ENCODE peak calls at places on chromosomes 12 and 14, in eight cellular contexts. H is colonic mucosa; F is tibial nerve; Y is CD8-positive, alpha-beta T cell; X is right atrium auricular region; R is PC-9; P is GM23338; N is dorsolateral prefrontal cortex. D is an unnamed sample.

GRCh38 chr12:52081263-52081733 is 1.8 kb downstream of the SMIM41 start:
- DNase-seq in H (no peak), F (no peak), Y (no peak), X (no peak), R (no peak), P (no peak), N (no peak), D (no peak)

GRCh38 chr12:123041042-123041531 is 60.6 kb downstream of the ARL6IP4 start:
- DNase-seq in H (no peak), F (no peak), Y (no peak), X (no peak), R (no peak), P (no peak), N (no peak), D (no peak)

GRCh38 chr12:119014368-119014767 is 33.0 kb downstream of the SRRM4 start:
- DNase-seq in H (no peak), F (no peak), Y (no peak), X (no peak), R (no peak), P (no peak), N (no peak), D (no peak)

GRCh38 chr14:75198291-75198933 is 22.0 kb upstream of the TMED10 start:
- DNase-seq in H (peak), F (no peak), Y (no peak), X (no peak), R (no peak), P (no peak), N (no peak), D (no peak)

GRCh38 chr14:50830044-50830931 is 674 bp downstream of the NIN start:
- DNase-seq in H (peak), F (peak), Y (peak), X (peak), R (peak), P (peak), N (peak), D (peak)

GRCh38 chr12:101257357-101257756 is 22.5 kb upstream of the UTP20 start:
- DNase-seq in H (no peak), F (no peak), Y (no peak), X (no peak), R (no peak), P (no peak), N (no peak), D (no peak)

GRCh38 chr12:43206396-43206795 is 345.6 kb downstream of the ADAMTS20 start:
- DNase-seq in H (no peak), F (no peak), Y (no peak), X (no peak), R (no peak), P (no peak), N (no peak), D (no peak)

GRCh38 chr14:96792003-96792402 is 5.2 kb upstream of the VRK1 start:
- DNase-seq in H (no peak), F (no peak), Y (no peak), X (no peak), R (no peak), P (no peak), N (no peak), D (no peak)

GRCh38 chr12:93714382-93714781 is 37.2 kb downstream of the CRADD start:
- DNase-seq in H (no peak), F (no peak), Y (no peak), X (no peak), R (no peak), P (peak), N (no peak), D (no peak)

GRCh38 chr12:116879509-116880212 is 1.6 kb downstream of the HRK start:
- DNase-seq in H (no peak), F (no peak), Y (peak), X (no peak), R (no peak), P (peak), N (no peak), D (no peak)

GRCh38 chr12:124442772-124443445 is 124.5 kb downstream of the NCOR2 start:
- DNase-seq in H (no peak), F (no peak), Y (no peak), X (peak), R (no peak), P (no peak), N (no peak), D (no peak)

GRCh38 chr14:79822034-79822433 is 389.3 kb downstream of the DIO2 start:
- DNase-seq in H (no peak), F (no peak), Y (no peak), X (no peak), R (no peak), P (no peak), N (no peak), D (no peak)

GRCh38 chr12:119659289-119659897 is 8.5 kb upstream of the PRKAB1 start:
- DNase-seq in H (peak), F (peak), Y (peak), X (no peak), R (peak), P (peak), N (no peak), D (no peak)

GRCh38 chr12:131863711-131864396 is 30.6 kb upstream of the ULK1 start:
- DNase-seq in H (no peak), F (no peak), Y (no peak), X (no peak), R (no peak), P (no peak), N (no peak), D (no peak)

GRCh38 chr12:52794479-52795331 is 1.2 kb downstream of the KRT3 start:
- DNase-seq in H (no peak), F (no peak), Y (no peak), X (no peak), R (no peak), P (no peak), N (no peak), D (no peak)

GRCh38 chr14:59356298-59356697 is 108.9 kb downstream of the GPR135 start:
- DNase-seq in H (no peak), F (no peak), Y (no peak), X (no peak), R (no peak), P (no peak), N (no peak), D (no peak)

GRCh38 chr12:74129702-74130101 is 407.9 kb upstream of the ATXN7L3B start:
- DNase-seq in H (no peak), F (no peak), Y (no peak), X (no peak), R (no peak), P (no peak), N (no peak), D (no peak)

GRCh38 chr12:104573-105081 is 38.1 kb downstream of the IQSEC3 start:
- DNase-seq in H (peak), F (no peak), Y (peak), X (no peak), R (no peak), P (peak), N (no peak), D (no peak)

DNA sequence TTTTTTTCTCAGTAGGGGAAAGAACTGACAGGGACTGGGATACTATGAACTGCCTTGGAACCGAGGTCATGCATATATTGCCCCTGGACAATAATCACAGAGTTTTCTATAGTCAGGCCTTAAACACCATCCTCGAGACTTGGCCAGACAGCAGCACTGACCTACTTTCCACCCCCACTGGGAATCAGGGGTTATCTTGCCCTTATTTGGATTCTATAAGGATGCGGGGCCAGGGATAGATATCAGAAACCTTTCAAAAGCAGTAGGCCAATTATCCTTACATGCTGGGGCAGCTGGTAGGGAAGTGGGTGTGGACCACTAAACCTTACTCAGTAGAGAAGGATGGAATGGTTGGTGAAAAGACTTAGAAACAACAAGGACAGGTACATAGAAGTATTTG is 2.0 kb downstream of the ZNF219 start:
- DNase-seq in H (no peak), F (no peak), Y (no peak), X (no peak), R (no peak), P (no peak), N (no peak), D (no peak)
- H3K27ac ChIP-seq in H (peak), F (peak), Y (no peak), X (peak), R (no peak), P (no peak), N (peak), D (peak)

GRCh38 chr14:62133776-62134175 is 371.6 kb downstream of the SNAPC1 start:
- DNase-seq in H (no peak), F (no peak), Y (no peak), X (no peak), R (no peak), P (no peak), N (no peak), D (no peak)
- H3K27ac ChIP-seq in H (no peak), F (no peak), Y (no peak), X (no peak), R (no peak), P (no peak), N (no peak), D (no peak)

GRCh38 chr14:105227346-105227745 is 21.0 kb upstream of the BTBD6 start:
- DNase-seq in H (no peak), F (no peak), Y (no peak), X (no peak), R (no peak), P (no peak), N (no peak), D (no peak)

GRCh38 chr14:105228562-105228961 is 19.8 kb upstream of the BTBD6 start:
- DNase-seq in H (no peak), F (no peak), Y (no peak), X (no peak), R (no peak), P (no peak), N (no peak), D (no peak)

GRCh38 chr14:105226198-105226597 is 22.1 kb upstream of the BTBD6 start:
- DNase-seq in H (no peak), F (no peak), Y (no peak), X (no peak), R (no peak), P (no peak), N (no peak), D (no peak)

GRCh38 chr14:105224845-105225585 is 23.3 kb upstream of the BTBD6 start:
- DNase-seq in H (no peak), F (no peak), Y (no peak), X (no peak), R (no peak), P (no peak), N (no peak), D (no peak)

GRCh38 chr14:105229099-105229655 is 19.2 kb upstream of the BTBD6 start:
- DNase-seq in H (no peak), F (no peak), Y (no peak), X (no peak), R (no peak), P (no peak), N (no peak), D (no peak)
- H3K27ac ChIP-seq in H (no peak), F (no peak), Y (no peak), X (no peak), R (no peak), P (no peak), N (no peak), D (no peak)

GRCh38 chr14:24414077-24414476 is 15.3 kb downstream of the NYNRIN start:
- DNase-seq in H (no peak), F (no peak), Y (no peak), X (no peak), R (no peak), P (no peak), N (no peak), D (no peak)
- H3K27ac ChIP-seq in H (no peak), F (no peak), Y (no peak), X (no peak), R (no peak), P (no peak), N (no peak), D (no peak)

GRCh38 chr12:113142173-113142885 is 6.8 kb upstream of the RASAL1 start:
- DNase-seq in H (peak), F (peak), Y (no peak), X (no peak), R (no peak), P (no peak), N (peak), D (peak)

GRCh38 chr12:113145720-113146551 is 3.6 kb upstream of the CFAP73 start:
- DNase-seq in H (no peak), F (no peak), Y (no peak), X (no peak), R (no peak), P (no peak), N (no peak), D (no peak)

GRCh38 chr12:113144771-113145170 is 4.8 kb upstream of the CFAP73 start:
- DNase-seq in H (no peak), F (no peak), Y (no peak), X (no peak), R (no peak), P (no peak), N (no peak), D (no peak)

GRCh38 chr12:113142886-113143329 is 6.6 kb upstream of the CFAP73 start:
- DNase-seq in H (no peak), F (no peak), Y (no peak), X (no peak), R (no peak), P (no peak), N (no peak), D (no peak)

DNA sequence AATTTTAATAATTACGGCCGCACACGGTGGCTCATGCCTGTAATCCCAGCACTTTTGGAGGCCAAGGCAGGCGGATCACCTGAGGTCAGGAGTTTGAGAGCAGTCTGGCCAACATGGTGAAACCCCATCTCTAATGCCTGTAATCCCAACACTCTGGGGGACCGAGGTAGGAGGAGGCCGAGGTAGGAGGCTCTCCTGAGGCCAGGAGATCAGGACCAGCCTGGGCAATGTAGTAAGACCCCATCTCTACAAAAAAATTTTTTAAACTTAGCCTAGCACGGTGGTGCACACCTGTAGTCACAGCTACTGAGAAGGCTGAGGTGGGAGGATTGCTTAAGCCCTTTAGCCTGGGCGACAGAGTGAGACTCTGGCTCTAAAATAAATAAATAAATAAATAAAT is 5.6 kb upstream of the CFAP73 start:
- DNase-seq in H (no peak), F (no peak), Y (no peak), X (no peak), R (no peak), P (no peak), N (no peak), D (no peak)
- H3K27ac ChIP-seq in H (no peak), F (no peak), Y (no peak), X (no peak), R (no peak), P (no peak), N (no peak), D (no peak)

DNA sequence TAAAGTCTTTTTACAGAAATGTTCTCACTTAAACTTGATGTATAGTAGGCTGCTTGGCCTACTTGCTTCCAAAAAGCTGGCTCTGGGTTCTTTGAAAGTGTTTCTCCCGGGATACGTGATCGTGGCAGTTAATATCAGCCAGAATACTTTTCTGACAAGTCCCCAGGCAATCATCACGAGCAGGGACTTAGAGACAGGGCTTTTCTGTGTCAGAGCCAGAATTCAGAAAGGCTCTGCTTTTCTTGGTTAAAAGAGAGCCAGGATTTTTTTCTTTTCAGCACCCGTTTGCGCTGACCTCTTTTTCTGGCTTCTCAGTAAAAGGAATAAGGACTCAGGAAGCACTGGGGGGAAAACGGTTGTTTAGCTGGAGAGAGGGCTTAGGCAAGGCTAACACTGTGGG is 57.8 kb upstream of the ARHGAP5 start:
- DNase-seq in H (no peak), F (no peak), Y (no peak), X (no peak), R (no peak), P (no peak), N (no peak), D (no peak)
- H3K27ac ChIP-seq in H (no peak), F (no peak), Y (no peak), X (peak), R (no peak), P (no peak), N (peak), D (no peak)

GRCh38 chr12:65632131-65632855 is 192.0 kb upstream of the HMGA2 start:
- DNase-seq in H (no peak), F (no peak), Y (no peak), X (no peak), R (no peak), P (no peak), N (no peak), D (no peak)

GRCh38 chr12:65636436-65636835 is 187.8 kb upstream of the HMGA2 start:
- DNase-seq in H (no peak), F (no peak), Y (no peak), X (no peak), R (no peak), P (no peak), N (no peak), D (no peak)

GRCh38 chr12:65631621-65632111 is 192.6 kb upstream of the HMGA2 start:
- DNase-seq in H (no peak), F (peak), Y (no peak), X (no peak), R (peak), P (no peak), N (no peak), D (no peak)

GRCh38 chr12:65634626-65635331 is 189.5 kb upstream of the HMGA2 start:
- DNase-seq in H (no peak), F (no peak), Y (no peak), X (no peak), R (no peak), P (no peak), N (no peak), D (no peak)

DNA sequence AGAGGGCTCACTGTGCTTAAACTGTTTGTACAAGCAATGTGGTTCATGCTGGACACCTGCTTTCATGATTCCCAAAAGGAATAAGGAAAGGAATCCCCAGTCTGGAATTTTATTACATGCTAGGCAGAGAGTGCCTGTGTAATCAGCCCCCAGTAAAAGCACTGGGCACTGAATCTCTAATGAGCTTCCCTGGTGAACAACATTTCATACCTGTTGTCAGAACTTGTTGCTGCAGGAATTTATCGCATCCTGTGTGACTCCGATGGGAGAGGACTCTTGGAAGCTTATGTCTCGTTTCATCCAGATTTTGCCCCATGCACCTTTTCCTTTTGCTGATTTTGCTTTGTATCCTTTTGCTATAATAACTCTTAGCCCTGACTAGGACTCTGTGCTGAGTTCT is 190.2 kb upstream of the HMGA2 start:
- DNase-seq in H (no peak), F (no peak), Y (no peak), X (no peak), R (no peak), P (no peak), N (no peak), D (no peak)
- H3K27ac ChIP-seq in H (no peak), F (no peak), Y (no peak), X (no peak), R (peak), P (no peak), N (no peak), D (no peak)

GRCh38 chr12:27081668-27082091 is 698 bp downstream of the C12orf71 start:
- DNase-seq in H (no peak), F (no peak), Y (no peak), X (no peak), R (no peak), P (peak), N (no peak), D (no peak)
- H3K27ac ChIP-seq in H (no peak), F (no peak), Y (no peak), X (no peak), R (no peak), P (no peak), N (no peak), D (no peak)

DNA sequence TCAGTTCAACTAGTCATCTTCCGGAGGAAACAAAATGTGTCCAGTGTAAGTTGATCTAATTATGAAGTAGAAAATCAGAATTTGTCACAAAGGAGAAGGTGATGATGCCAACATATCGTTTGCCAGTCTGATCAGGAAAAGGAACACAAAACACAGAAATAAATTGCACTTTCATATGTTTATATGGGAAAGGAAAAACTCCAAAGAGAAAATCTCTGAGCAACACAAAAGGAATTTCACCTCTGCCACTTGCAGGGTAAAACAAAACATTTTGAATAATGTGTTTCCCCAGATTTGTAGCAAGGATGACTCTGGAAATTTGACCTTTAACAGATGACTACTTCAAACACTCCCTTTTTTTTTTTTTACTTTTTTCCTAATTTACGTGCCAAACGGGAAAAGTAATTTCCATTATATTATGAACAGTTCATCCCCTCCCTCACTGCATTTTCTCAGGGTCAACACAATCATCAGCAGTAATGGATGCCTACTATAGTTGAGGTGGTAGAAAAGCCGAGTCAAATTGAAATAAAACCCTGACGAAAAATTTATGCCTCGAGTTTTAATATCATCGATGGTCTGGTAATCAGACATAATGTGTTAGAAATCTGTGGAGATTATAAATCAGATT is 25.6 kb downstream of the MGAT4C start:
- DNase-seq in H (no peak), F (no peak), Y (no peak), X (no peak), R (no peak), P (no peak), N (no peak), D (no peak)
- H3K27ac ChIP-seq in H (no peak), F (no peak), Y (no peak), X (no peak), R (no peak), P (no peak), N (no peak), D (no peak)

GRCh38 chr14:105290598-105291356 is 10.0 kb downstream of the BRF1 start:
- DNase-seq in H (no peak), F (no peak), Y (peak), X (no peak), R (no peak), P (peak), N (no peak), D (no peak)
- H3K27ac ChIP-seq in H (no peak), F (no peak), Y (no peak), X (no peak), R (no peak), P (no peak), N (no peak), D (no peak)

D was measured in substantia nigra.